ENCODE peak calls at places on chromosomes 3 and 15, in four cellular contexts. One of them, this sample, is unnamed.

GRCh38 chr15:40650479-40650878 is 44.5 kb upstream of the RAD51 start:
- DNase-seq in GM12892: no peak
- DNase-seq in A549: no peak
- DNase-seq in esophagus muscularis mucosa: no peak
- DNase-seq in this sample: no peak

GRCh38 chr3:16871915-16872842 is 12.6 kb upstream of the PLCL2 start:
- DNase-seq in GM12892: no peak
- DNase-seq in A549: no peak
- DNase-seq in esophagus muscularis mucosa: no peak
- DNase-seq in this sample: no peak

GRCh38 chr3:172716476-172716875 is 5.6 kb upstream of the NCEH1 start:
- DNase-seq in GM12892: no peak
- DNase-seq in A549: no peak
- DNase-seq in esophagus muscularis mucosa: peak
- DNase-seq in this sample: no peak

GRCh38 chr3:28699283-28699682 is 350.7 kb upstream of the AZI2 start:
- DNase-seq in GM12892: no peak
- DNase-seq in A549: no peak
- DNase-seq in esophagus muscularis mucosa: no peak
- DNase-seq in this sample: no peak

GRCh38 chr3:8319935-8320634 is 181.5 kb upstream of the LMCD1 start:
- DNase-seq in GM12892: no peak
- DNase-seq in A549: peak
- DNase-seq in esophagus muscularis mucosa: no peak
- DNase-seq in this sample: no peak

GRCh38 chr3:111534701-111535100 is 7.3 kb upstream of the CD96 start:
- DNase-seq in GM12892: no peak
- DNase-seq in A549: no peak
- DNase-seq in esophagus muscularis mucosa: no peak
- DNase-seq in this sample: no peak

GRCh38 chr15:93458567-93458966 is 369.6 kb upstream of the RGMA start:
- DNase-seq in GM12892: no peak
- DNase-seq in A549: no peak
- DNase-seq in esophagus muscularis mucosa: no peak
- DNase-seq in this sample: no peak

GRCh38 chr3:23129817-23130216 is 73.3 kb upstream of the UBE2E2 start:
- DNase-seq in GM12892: no peak
- DNase-seq in A549: no peak
- DNase-seq in esophagus muscularis mucosa: no peak
- DNase-seq in this sample: no peak

DNA sequence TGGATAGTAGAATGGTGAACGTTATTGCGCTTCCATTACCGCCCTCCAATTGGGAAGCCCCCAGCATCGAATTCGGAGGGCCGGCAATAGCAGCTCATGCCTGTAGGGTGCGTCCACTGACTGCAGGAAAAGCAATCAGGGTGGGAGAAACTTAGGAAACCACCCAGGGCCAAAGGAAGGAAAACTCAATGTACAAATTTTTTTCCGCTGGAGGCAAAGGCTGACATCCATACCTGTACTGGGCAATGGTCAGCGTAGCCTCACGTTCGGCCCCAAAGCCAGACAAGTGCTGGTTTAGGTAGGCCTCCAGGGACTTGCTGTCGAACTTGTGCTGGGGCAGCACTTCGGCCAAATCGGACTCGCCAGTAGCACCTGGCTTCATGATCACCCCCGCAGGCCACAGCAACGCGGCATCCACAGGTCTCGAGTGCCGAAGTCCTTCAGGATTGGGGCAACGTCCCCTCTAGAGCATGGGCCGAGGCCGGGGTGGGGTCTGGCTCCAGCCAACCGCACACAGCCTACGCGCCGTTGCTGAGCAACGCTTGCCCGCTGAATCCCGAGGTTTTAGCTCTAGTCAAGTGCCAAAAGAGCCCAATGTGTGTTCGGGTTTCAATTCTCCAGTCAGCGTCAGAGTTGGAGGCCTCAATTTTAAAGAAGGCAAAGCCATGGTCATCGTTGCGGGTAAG is at the start of gene ACAD11:
- DNase-seq in GM12892: peak
- DNase-seq in A549: peak
- DNase-seq in esophagus muscularis mucosa: peak
- DNase-seq in this sample: peak
- TF ChIP-seq POLR2A in GM12892: no peak
- TF ChIP-seq POLR2A in A549: peak
- TF ChIP-seq POLR2A in esophagus muscularis mucosa: no peak
- TF ChIP-seq POLR2A in this sample: peak

DNA sequence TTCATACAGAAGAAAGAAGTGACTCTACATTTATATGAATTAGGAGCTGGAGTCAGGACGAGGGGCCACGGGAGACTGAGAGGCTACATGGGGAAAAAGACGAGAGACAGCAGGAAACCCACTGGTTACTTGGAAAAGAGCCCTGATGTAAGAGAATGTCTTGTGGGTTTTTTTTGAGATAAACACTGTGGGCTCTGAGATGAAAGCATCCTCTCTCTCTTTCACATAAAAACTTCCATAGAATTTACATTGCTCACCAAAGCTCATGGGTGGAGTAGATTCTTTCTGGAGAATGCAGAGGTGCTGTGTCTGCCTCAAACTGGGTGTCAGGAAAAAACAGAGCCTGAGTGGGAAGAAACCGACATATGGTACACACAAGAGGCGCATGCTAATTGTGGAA is 115.3 kb upstream of the PDZRN3 start:
- DNase-seq in GM12892: no peak
- DNase-seq in A549: no peak
- DNase-seq in esophagus muscularis mucosa: no peak
- DNase-seq in this sample: no peak
- TF ChIP-seq POLR2A in GM12892: no peak
- TF ChIP-seq POLR2A in A549: no peak
- TF ChIP-seq POLR2A in esophagus muscularis mucosa: no peak
- TF ChIP-seq POLR2A in this sample: no peak

GRCh38 chr3:185552358-185552877 is at the start of gene LIPH:
- DNase-seq in GM12892: no peak
- DNase-seq in A549: peak
- DNase-seq in esophagus muscularis mucosa: no peak
- DNase-seq in this sample: no peak
- TF ChIP-seq POLR2A in GM12892: no peak
- TF ChIP-seq POLR2A in A549: no peak
- TF ChIP-seq POLR2A in esophagus muscularis mucosa: no peak
- TF ChIP-seq POLR2A in this sample: no peak

GRCh38 chr15:96334017-96334704 is 3.7 kb downstream of the NR2F2 start:
- DNase-seq in GM12892: no peak
- DNase-seq in A549: no peak
- DNase-seq in esophagus muscularis mucosa: peak
- DNase-seq in this sample: peak

GRCh38 chr15:96334705-96335428 is 4.4 kb downstream of the NR2F2 start:
- DNase-seq in GM12892: no peak
- DNase-seq in A549: no peak
- DNase-seq in esophagus muscularis mucosa: no peak
- DNase-seq in this sample: no peak

GRCh38 chr15:96331942-96332853 is 1.7 kb downstream of the NR2F2 start:
- DNase-seq in GM12892: no peak
- DNase-seq in A549: no peak
- DNase-seq in esophagus muscularis mucosa: no peak
- DNase-seq in this sample: no peak

GRCh38 chr15:96332854-96333193 is 2.3 kb downstream of the NR2F2 start:
- DNase-seq in GM12892: no peak
- DNase-seq in A549: no peak
- DNase-seq in esophagus muscularis mucosa: no peak
- DNase-seq in this sample: no peak

DNA sequence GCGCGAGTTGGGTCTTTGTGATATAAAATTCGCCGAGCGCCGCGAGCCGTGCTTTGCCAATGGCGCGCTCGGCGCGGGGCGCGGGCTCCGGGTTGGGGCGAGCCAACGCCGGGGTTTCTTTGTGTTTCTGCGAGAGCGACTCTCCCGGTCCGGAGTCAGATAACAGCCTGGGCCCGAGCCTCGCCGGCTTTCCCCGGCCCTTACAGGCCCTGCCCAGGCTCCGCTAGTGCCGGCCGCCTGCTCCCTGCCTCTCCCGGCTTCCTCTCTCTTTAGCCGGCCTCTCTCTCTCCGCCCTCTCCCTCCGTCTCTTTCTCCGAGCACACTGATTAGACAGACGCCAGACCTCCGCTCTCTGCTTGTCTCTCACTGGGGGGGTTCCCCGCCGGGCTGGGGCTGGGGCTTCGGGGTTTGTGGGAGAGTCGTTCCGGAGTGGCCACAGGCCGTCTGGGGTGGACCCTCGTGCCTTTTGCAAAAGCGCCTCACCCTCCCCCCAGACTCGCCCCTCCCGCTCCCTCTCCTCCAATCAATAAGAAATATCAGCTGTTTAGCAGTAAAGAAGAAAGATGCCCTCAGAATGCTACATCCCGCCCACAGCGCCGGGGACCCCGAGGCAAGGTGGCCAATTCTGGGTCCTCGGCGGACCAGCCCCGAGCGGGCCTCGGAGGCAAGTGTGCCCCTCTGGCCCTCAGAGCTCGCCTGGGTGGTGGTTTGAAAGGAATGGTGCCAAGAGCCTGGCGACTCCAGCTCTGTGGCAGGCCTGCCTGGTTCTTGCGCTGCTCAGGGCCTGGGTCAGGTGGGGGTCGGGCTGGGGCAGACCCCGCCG is 2.9 kb downstream of the NR2F2 start:
- DNase-seq in GM12892: no peak
- DNase-seq in A549: no peak
- DNase-seq in esophagus muscularis mucosa: peak
- DNase-seq in this sample: no peak
- TF ChIP-seq POLR2A in GM12892: no peak
- TF ChIP-seq POLR2A in A549: no peak
- TF ChIP-seq POLR2A in esophagus muscularis mucosa: no peak
- TF ChIP-seq POLR2A in this sample: no peak

GRCh38 chr15:75842722-75843617 is at the start of gene UBE2Q2:
- DNase-seq in GM12892: peak
- DNase-seq in A549: peak
- DNase-seq in esophagus muscularis mucosa: no peak
- DNase-seq in this sample: peak
- TF ChIP-seq POLR2A in GM12892: peak
- TF ChIP-seq POLR2A in A549: peak
- TF ChIP-seq POLR2A in esophagus muscularis mucosa: no peak
- TF ChIP-seq POLR2A in this sample: peak

GRCh38 chr3:101464235-101464634 is 48.8 kb downstream of the SENP7 start:
- DNase-seq in GM12892: no peak
- DNase-seq in A549: no peak
- DNase-seq in esophagus muscularis mucosa: no peak
- DNase-seq in this sample: no peak

GRCh38 chr3:101461451-101461850 is 51.6 kb downstream of the SENP7 start:
- DNase-seq in GM12892: no peak
- DNase-seq in A549: no peak
- DNase-seq in esophagus muscularis mucosa: no peak
- DNase-seq in this sample: no peak

GRCh38 chr3:101466465-101467309 is 46.3 kb downstream of the SENP7 start:
- DNase-seq in GM12892: no peak
- DNase-seq in A549: no peak
- DNase-seq in esophagus muscularis mucosa: no peak
- DNase-seq in this sample: no peak
- TF ChIP-seq POLR2A in GM12892: no peak
- TF ChIP-seq POLR2A in A549: no peak
- TF ChIP-seq POLR2A in esophagus muscularis mucosa: no peak
- TF ChIP-seq POLR2A in this sample: no peak

DNA sequence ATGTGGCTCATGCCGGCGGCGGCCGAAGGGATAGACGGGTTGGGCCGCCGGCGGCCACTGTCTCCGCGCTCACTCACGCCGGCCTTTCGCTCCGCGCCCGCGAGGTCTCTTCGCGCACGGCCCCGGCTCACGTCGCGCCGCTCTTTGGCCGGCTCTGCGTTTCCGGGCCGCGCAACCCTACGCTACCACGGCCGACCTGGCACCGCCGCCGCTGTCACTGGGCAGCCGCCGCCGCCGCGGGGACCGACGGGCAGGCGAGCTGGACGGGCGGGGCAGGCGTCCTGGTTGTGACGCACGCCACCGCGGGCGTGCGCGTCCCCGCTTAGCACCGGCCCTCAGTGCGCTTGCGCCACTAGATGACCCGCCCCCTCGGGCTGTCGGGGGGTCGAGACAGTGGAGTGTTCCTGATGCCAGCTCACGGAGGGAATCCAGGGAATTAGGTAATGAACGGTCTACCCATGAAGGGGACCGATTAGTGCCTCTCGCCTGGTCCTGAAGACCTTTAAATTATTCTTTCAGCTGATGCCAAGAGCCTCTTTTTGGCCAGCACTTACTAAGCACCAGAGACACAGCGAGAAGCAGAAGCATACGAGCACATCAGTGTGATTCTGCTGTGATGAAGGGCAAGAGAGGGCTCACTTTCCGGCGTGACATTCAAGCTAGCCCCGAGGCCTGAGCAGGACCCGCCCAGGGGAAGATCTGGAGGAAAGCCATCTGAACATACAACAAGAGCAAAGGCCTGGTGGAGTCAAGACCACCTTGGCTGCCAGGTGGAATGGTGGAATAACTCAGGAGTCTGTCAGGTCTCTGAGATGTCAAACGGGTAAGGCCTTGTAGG is at the start of gene PRKAR2A:
- DNase-seq in GM12892: peak
- DNase-seq in A549: peak
- DNase-seq in esophagus muscularis mucosa: peak
- DNase-seq in this sample: peak
- TF ChIP-seq POLR2A in GM12892: peak
- TF ChIP-seq POLR2A in A549: peak
- TF ChIP-seq POLR2A in esophagus muscularis mucosa: peak
- TF ChIP-seq POLR2A in this sample: peak